ENCODE peak calls at places on chromosomes 13 and 19, in five cellular contexts. N is uterus, R is mucosa of descending colon, Y is colonic mucosa, S is RWPE1. I is an unnamed sample.

GRCh38 chr19:34274284-34274826 is 20.0 kb downstream of the GARRE1 start:
- DNase-seq in N (no peak), R (no peak), Y (no peak), S (no peak), I (no peak)

GRCh38 chr13:18943721-18944391 is 237.8 kb downstream of the TUBA3C start:
- DNase-seq in N (no peak), R (peak; percentile 38), Y (no peak), S (no peak), I (no peak)

GRCh38 chr13:30112602-30113435 is 194.5 kb downstream of the KATNAL1 start:
- DNase-seq in N (peak; percentile 86), R (peak; percentile 80), Y (peak; percentile 86), S (peak; percentile 79), I (peak; percentile 86)

GRCh38 chr13:92143766-92144165 is 745.3 kb downstream of the GPC5 start:
- DNase-seq in N (no peak), R (no peak), Y (no peak), S (no peak), I (no peak)

GRCh38 chr19:2239771-2240770 is 3.4 kb downstream of the SF3A2 start:
- DNase-seq in N (no peak), R (no peak), Y (no peak), S (no peak), I (peak; percentile 28)

GRCh38 chr19:2190848-2191455 is 27.2 kb downstream of the DOT1L start:
- DNase-seq in N (no peak), R (no peak), Y (no peak), S (no peak), I (no peak)

GRCh38 chr19:10364644-10365043 is 15.7 kb downstream of the TYK2 start:
- DNase-seq in N (no peak), R (no peak), Y (no peak), S (no peak), I (no peak)

GRCh38 chr13:109784590-109785140 is 1.7 kb downstream of the IRS2 start:
- DNase-seq in N (peak; percentile 62), R (peak; percentile 83), Y (peak; percentile 81), S (no peak), I (peak; percentile 93)

GRCh38 chr13:108193806-108194205 is 21.5 kb downstream of the LIG4 start:
- DNase-seq in N (no peak), R (no peak), Y (no peak), S (peak; percentile 55), I (no peak)

GRCh38 chr19:12930002-12930645 is 3.4 kb downstream of the FARSA start:
- DNase-seq in N (no peak), R (no peak), Y (no peak), S (no peak), I (no peak)

GRCh38 chr13:46571189-46571901 is 18.4 kb downstream of the LRCH1 start:
- DNase-seq in N (no peak), R (no peak), Y (no peak), S (no peak), I (no peak)

GRCh38 chr13:40275636-40276035 is 390.8 kb downstream of the FOXO1 start:
- DNase-seq in N (no peak), R (no peak), Y (no peak), S (peak; percentile 26), I (no peak)

GRCh38 chr19:2123682-2124387 is 27.1 kb downstream of the IZUMO4 start:
- DNase-seq in N (no peak), R (peak; percentile 48), Y (no peak), S (peak; percentile 11), I (peak; percentile 82)

GRCh38 chr19:44746946-44747738 is 1.4 kb upstream of the BCL3 start:
- DNase-seq in N (peak; percentile 96), R (peak; percentile 97), Y (peak; percentile 99), S (peak; percentile 98), I (peak; percentile 70)

GRCh38 chr13:42181381-42181953 is 90.5 kb upstream of the AKAP11 start:
- DNase-seq in N (no peak), R (no peak), Y (no peak), S (no peak), I (no peak)

GRCh38 chr19:48770223-48770622 is 14.9 kb downstream of the FGF21 start:
- DNase-seq in N (no peak), R (no peak), Y (no peak), S (peak; percentile 27), I (no peak)

GRCh38 chr13:30978981-30979956 is 46.8 kb downstream of the TEX26 start:
- DNase-seq in N (no peak), R (no peak), Y (peak; percentile 38), S (no peak), I (peak; percentile 64)

GRCh38 chr13:48977973-48978372 is 2.3 kb downstream of the FNDC3A start:
- DNase-seq in N (no peak), R (no peak), Y (no peak), S (peak; percentile 22), I (no peak)

GRCh38 chr13:34941436-34941834 is 635 bp upstream of the NBEA start:
- DNase-seq in N (no peak), R (no peak), Y (no peak), S (no peak), I (no peak)

GRCh38 chr13:45768668-45769067 is 66.5 kb downstream of the CBY2 start:
- DNase-seq in N (no peak), R (no peak), Y (no peak), S (no peak), I (no peak)

DNA sequence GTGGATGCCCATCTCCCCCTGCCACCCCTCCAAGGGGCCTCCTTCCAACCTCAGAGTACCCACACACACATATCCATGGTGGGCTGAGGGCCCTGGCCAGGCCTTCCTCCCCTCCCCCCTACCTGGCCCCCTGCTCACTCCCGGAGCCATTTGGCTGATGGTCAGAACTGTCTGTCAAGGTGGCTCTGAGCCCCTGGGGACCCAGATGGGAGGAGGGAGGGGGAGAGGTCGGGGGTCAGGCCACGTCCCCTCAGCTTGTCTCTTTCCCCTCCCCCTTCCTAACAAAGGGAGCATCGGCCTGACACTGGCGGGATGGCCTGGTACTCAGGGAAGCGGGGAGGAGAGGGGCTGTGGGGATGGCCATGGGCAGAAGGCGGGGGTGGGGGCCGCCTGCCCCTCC is 18.7 kb upstream of the POU2F2 start:
- DNase-seq in N (no peak), R (no peak), Y (no peak), S (no peak), I (peak; percentile 53)
- TF ChIP-seq CTCF in N (no peak), R (no peak), Y (no peak), S (no peak), I (no peak)

GRCh38 chr13:110915057-110915873 is at the start of gene ANKRD10:
- DNase-seq in N (peak; percentile 99), R (peak; percentile 100), Y (peak; percentile 98), S (peak; percentile 98), I (peak; percentile 100)

GRCh38 chr13:110913322-110913721 is 1.5 kb downstream of the ANKRD10 start:
- DNase-seq in N (no peak), R (no peak), Y (peak; percentile 80), S (peak; percentile 20), I (no peak)

GRCh38 chr13:110915874-110916670 is 1.2 kb upstream of the ANKRD10 start:
- DNase-seq in N (no peak), R (no peak), Y (no peak), S (peak; percentile 30), I (no peak)

GRCh38 chr13:110913911-110914292 is 967 bp downstream of the ANKRD10 start:
- DNase-seq in N (peak; percentile 46), R (no peak), Y (no peak), S (peak; percentile 36), I (no peak)

GRCh38 chr13:110914293-110915056 is 394 bp downstream of the ANKRD10 start:
- DNase-seq in N (peak; percentile 73), R (peak; percentile 88), Y (peak; percentile 76), S (peak; percentile 49), I (peak; percentile 88)
- TF ChIP-seq CTCF in N (no peak), R (no peak), Y (no peak), S (no peak), I (no peak)

GRCh38 chr19:58328999-58329398 is 2.2 kb downstream of the ZSCAN22 start:
- DNase-seq in N (no peak), R (no peak), Y (no peak), S (no peak), I (peak; percentile 70)
- TF ChIP-seq CTCF in N (no peak), R (no peak), Y (no peak), S (no peak), I (peak; percentile 52)

DNA sequence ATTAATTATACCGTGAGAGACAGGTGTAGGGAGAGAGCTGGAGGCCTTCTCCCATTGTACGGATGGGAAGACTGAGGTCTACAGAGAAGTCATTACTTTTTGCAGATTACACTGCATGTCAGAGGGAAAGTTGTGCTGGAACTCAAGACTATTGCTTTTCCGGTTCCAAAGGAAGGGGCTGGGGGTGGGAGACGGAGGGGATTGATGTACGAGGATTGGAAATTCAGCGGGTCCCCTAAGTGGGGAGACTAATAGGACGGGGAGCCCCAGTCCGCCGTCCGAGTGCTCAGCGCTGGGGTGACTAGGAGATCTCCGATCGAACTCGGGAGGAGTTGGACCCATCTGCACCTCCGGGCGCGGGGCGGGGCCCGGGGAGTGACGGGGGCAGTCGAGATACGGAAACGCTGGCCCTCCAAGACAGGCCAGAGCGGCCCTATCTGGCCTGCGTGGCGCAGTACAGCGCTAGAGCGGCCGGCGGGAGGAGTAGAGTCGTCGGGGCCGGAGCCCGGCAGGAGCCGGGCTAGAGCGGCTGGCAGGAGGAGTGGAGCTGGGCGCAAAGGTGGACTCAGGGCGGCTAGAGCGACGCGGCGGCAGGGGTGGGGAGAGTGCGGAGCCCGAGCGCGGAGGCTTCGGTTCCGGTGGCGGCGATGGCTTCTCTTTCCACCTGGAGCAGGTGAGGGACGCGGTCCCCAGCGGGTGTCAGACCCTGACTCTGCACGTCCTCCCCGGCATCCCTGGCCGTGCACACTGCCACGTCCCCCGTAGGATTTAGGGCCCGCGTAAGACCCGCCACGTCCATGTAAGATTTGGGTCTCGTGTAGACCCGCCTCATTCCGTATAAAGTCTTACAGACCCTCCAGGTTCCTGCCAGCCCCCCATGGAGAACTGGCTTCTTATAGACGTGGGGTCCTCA is 1.1 kb downstream of the ARHGEF1 start:
- DNase-seq in N (peak; percentile 89), R (peak; percentile 99), Y (peak; percentile 97), S (peak; percentile 98), I (peak; percentile 91)
- TF ChIP-seq CTCF in N (peak; percentile 45), R (no peak), Y (no peak), S (no peak), I (no peak)